ENCODE peak calls at places on chromosomes 16 and 17, in ten cellular contexts. One of them, this sample, is unnamed.

GRCh38 chr17:31919802-31920525 is 16.8 kb upstream of the SUZ12 start:
- DNase-seq in neural progenitor cell: no peak
- DNase-seq in left ventricle myocardium inferior: no peak
- DNase-seq in effector CD4-positive, alpha-beta T cell: no peak
- DNase-seq in effector memory CD8-positive, alpha-beta T cell: no peak
- DNase-seq in activated T-cell treated with anti-CD3 and anti-CD28 coated beads, Interleukin-2, amount 50 U/mL, for 4 hours: no peak
- DNase-seq in activated T-helper 2 cell treated with anti-CD3 and anti-CD28 coated beads, Interferon-gamma antibody, Interleukin-2, Interleukin-4, amounts not matched to agents 10 μg/mL and 5 μg/mL and 100 μg/mL, durations not matched to agents 14 hours and 24 hours and 36 hours: no peak
- DNase-seq in left lung: no peak
- DNase-seq in activated T-helper 1 cell treated with anti-CD3 and anti-CD28 coated beads, Interleukin-2, amount 50 U/mL, for 16 hours: no peak
- DNase-seq in small intestine: no peak
- DNase-seq in this sample: no peak

GRCh38 chr16:69193860-69194259 is 6.9 kb downstream of the SNTB2 start:
- DNase-seq in small intestine: no peak
- DNase-seq in activated T-cell treated with anti-CD3 and anti-CD28 coated beads, Interleukin-2, amount 50 U/mL, for 4 hours: no peak
- DNase-seq in neural progenitor cell: no peak
- DNase-seq in activated T-helper 1 cell treated with anti-CD3 and anti-CD28 coated beads, Interleukin-2, amount 50 U/mL, for 16 hours: no peak
- DNase-seq in left ventricle myocardium inferior: no peak
- DNase-seq in activated T-helper 2 cell treated with anti-CD3 and anti-CD28 coated beads, Interferon-gamma antibody, Interleukin-2, Interleukin-4, amounts not matched to agents 10 μg/mL and 5 μg/mL and 100 μg/mL, durations not matched to agents 14 hours and 24 hours and 36 hours: no peak
- DNase-seq in effector memory CD8-positive, alpha-beta T cell: no peak
- DNase-seq in left lung: no peak
- DNase-seq in effector CD4-positive, alpha-beta T cell: no peak
- DNase-seq in this sample: no peak

GRCh38 chr17:6639014-6639650 is 1.4 kb downstream of the KIAA0753 start:
- DNase-seq in left lung: peak
- DNase-seq in activated T-helper 1 cell treated with anti-CD3 and anti-CD28 coated beads, Interleukin-2, amount 50 U/mL, for 16 hours: no peak
- DNase-seq in left ventricle myocardium inferior: no peak
- DNase-seq in small intestine: no peak
- DNase-seq in effector memory CD8-positive, alpha-beta T cell: no peak
- DNase-seq in neural progenitor cell: no peak
- DNase-seq in activated T-helper 2 cell treated with anti-CD3 and anti-CD28 coated beads, Interferon-gamma antibody, Interleukin-2, Interleukin-4, amounts not matched to agents 10 μg/mL and 5 μg/mL and 100 μg/mL, durations not matched to agents 14 hours and 24 hours and 36 hours: no peak
- DNase-seq in effector CD4-positive, alpha-beta T cell: no peak
- DNase-seq in activated T-cell treated with anti-CD3 and anti-CD28 coated beads, Interleukin-2, amount 50 U/mL, for 4 hours: no peak
- DNase-seq in this sample: no peak

GRCh38 chr17:8275421-8276290 is 12.8 kb upstream of the RANGRF start:
- DNase-seq in activated T-helper 1 cell treated with anti-CD3 and anti-CD28 coated beads, Interleukin-2, amount 50 U/mL, for 16 hours: no peak
- DNase-seq in activated T-cell treated with anti-CD3 and anti-CD28 coated beads, Interleukin-2, amount 50 U/mL, for 4 hours: no peak
- DNase-seq in left ventricle myocardium inferior: no peak
- DNase-seq in small intestine: no peak
- DNase-seq in left lung: peak
- DNase-seq in neural progenitor cell: no peak
- DNase-seq in activated T-helper 2 cell treated with anti-CD3 and anti-CD28 coated beads, Interferon-gamma antibody, Interleukin-2, Interleukin-4, amounts not matched to agents 10 μg/mL and 5 μg/mL and 100 μg/mL, durations not matched to agents 14 hours and 24 hours and 36 hours: no peak
- DNase-seq in effector CD4-positive, alpha-beta T cell: no peak
- DNase-seq in effector memory CD8-positive, alpha-beta T cell: no peak
- DNase-seq in this sample: no peak

GRCh38 chr17:64471440-64471839 is 22.5 kb downstream of the MILR1 start:
- DNase-seq in effector CD4-positive, alpha-beta T cell: no peak
- DNase-seq in neural progenitor cell: no peak
- DNase-seq in effector memory CD8-positive, alpha-beta T cell: no peak
- DNase-seq in left ventricle myocardium inferior: no peak
- DNase-seq in activated T-cell treated with anti-CD3 and anti-CD28 coated beads, Interleukin-2, amount 50 U/mL, for 4 hours: no peak
- DNase-seq in small intestine: no peak
- DNase-seq in activated T-helper 1 cell treated with anti-CD3 and anti-CD28 coated beads, Interleukin-2, amount 50 U/mL, for 16 hours: no peak
- DNase-seq in left lung: no peak
- DNase-seq in activated T-helper 2 cell treated with anti-CD3 and anti-CD28 coated beads, Interferon-gamma antibody, Interleukin-2, Interleukin-4, amounts not matched to agents 10 μg/mL and 5 μg/mL and 100 μg/mL, durations not matched to agents 14 hours and 24 hours and 36 hours: no peak
- DNase-seq in this sample: no peak

GRCh38 chr16:47258874-47259461 is 115.2 kb upstream of the NETO2 start:
- DNase-seq in left lung: no peak
- DNase-seq in effector memory CD8-positive, alpha-beta T cell: no peak
- DNase-seq in activated T-helper 1 cell treated with anti-CD3 and anti-CD28 coated beads, Interleukin-2, amount 50 U/mL, for 16 hours: no peak
- DNase-seq in small intestine: peak
- DNase-seq in activated T-helper 2 cell treated with anti-CD3 and anti-CD28 coated beads, Interferon-gamma antibody, Interleukin-2, Interleukin-4, amounts not matched to agents 10 μg/mL and 5 μg/mL and 100 μg/mL, durations not matched to agents 14 hours and 24 hours and 36 hours: no peak
- DNase-seq in activated T-cell treated with anti-CD3 and anti-CD28 coated beads, Interleukin-2, amount 50 U/mL, for 4 hours: no peak
- DNase-seq in left ventricle myocardium inferior: no peak
- DNase-seq in effector CD4-positive, alpha-beta T cell: no peak
- DNase-seq in neural progenitor cell: peak
- DNase-seq in this sample: no peak

GRCh38 chr16:16861546-16861945 is 482.6 kb downstream of the NPIPA7 start:
- DNase-seq in small intestine: peak
- DNase-seq in left ventricle myocardium inferior: no peak
- DNase-seq in activated T-helper 2 cell treated with anti-CD3 and anti-CD28 coated beads, Interferon-gamma antibody, Interleukin-2, Interleukin-4, amounts not matched to agents 10 μg/mL and 5 μg/mL and 100 μg/mL, durations not matched to agents 14 hours and 24 hours and 36 hours: peak
- DNase-seq in activated T-helper 1 cell treated with anti-CD3 and anti-CD28 coated beads, Interleukin-2, amount 50 U/mL, for 16 hours: no peak
- DNase-seq in activated T-cell treated with anti-CD3 and anti-CD28 coated beads, Interleukin-2, amount 50 U/mL, for 4 hours: peak
- DNase-seq in effector CD4-positive, alpha-beta T cell: peak
- DNase-seq in effector memory CD8-positive, alpha-beta T cell: peak
- DNase-seq in left lung: no peak
- DNase-seq in neural progenitor cell: peak
- DNase-seq in this sample: peak

GRCh38 chr17:40349477-40350409 is 14.8 kb downstream of the GJD3 start:
- DNase-seq in neural progenitor cell: no peak
- DNase-seq in activated T-helper 2 cell treated with anti-CD3 and anti-CD28 coated beads, Interferon-gamma antibody, Interleukin-2, Interleukin-4, amounts not matched to agents 10 μg/mL and 5 μg/mL and 100 μg/mL, durations not matched to agents 14 hours and 24 hours and 36 hours: no peak
- DNase-seq in small intestine: no peak
- DNase-seq in left ventricle myocardium inferior: peak
- DNase-seq in left lung: peak
- DNase-seq in effector memory CD8-positive, alpha-beta T cell: no peak
- DNase-seq in activated T-cell treated with anti-CD3 and anti-CD28 coated beads, Interleukin-2, amount 50 U/mL, for 4 hours: no peak
- DNase-seq in activated T-helper 1 cell treated with anti-CD3 and anti-CD28 coated beads, Interleukin-2, amount 50 U/mL, for 16 hours: no peak
- DNase-seq in effector CD4-positive, alpha-beta T cell: no peak
- DNase-seq in this sample: no peak

GRCh38 chr17:42562845-42563509 is 1.0 kb downstream of the COASY start:
- DNase-seq in activated T-helper 2 cell treated with anti-CD3 and anti-CD28 coated beads, Interferon-gamma antibody, Interleukin-2, Interleukin-4, amounts not matched to agents 10 μg/mL and 5 μg/mL and 100 μg/mL, durations not matched to agents 14 hours and 24 hours and 36 hours: no peak
- DNase-seq in effector CD4-positive, alpha-beta T cell: no peak
- DNase-seq in neural progenitor cell: no peak
- DNase-seq in activated T-cell treated with anti-CD3 and anti-CD28 coated beads, Interleukin-2, amount 50 U/mL, for 4 hours: no peak
- DNase-seq in activated T-helper 1 cell treated with anti-CD3 and anti-CD28 coated beads, Interleukin-2, amount 50 U/mL, for 16 hours: no peak
- DNase-seq in left ventricle myocardium inferior: no peak
- DNase-seq in left lung: no peak
- DNase-seq in effector memory CD8-positive, alpha-beta T cell: no peak
- DNase-seq in small intestine: no peak
- DNase-seq in this sample: no peak

GRCh38 chr16:77290451-77291110 is 91.4 kb downstream of the SYCE1L start:
- DNase-seq in small intestine: no peak
- DNase-seq in left ventricle myocardium inferior: no peak
- DNase-seq in left lung: no peak
- DNase-seq in activated T-helper 1 cell treated with anti-CD3 and anti-CD28 coated beads, Interleukin-2, amount 50 U/mL, for 16 hours: no peak
- DNase-seq in activated T-cell treated with anti-CD3 and anti-CD28 coated beads, Interleukin-2, amount 50 U/mL, for 4 hours: no peak
- DNase-seq in effector CD4-positive, alpha-beta T cell: no peak
- DNase-seq in activated T-helper 2 cell treated with anti-CD3 and anti-CD28 coated beads, Interferon-gamma antibody, Interleukin-2, Interleukin-4, amounts not matched to agents 10 μg/mL and 5 μg/mL and 100 μg/mL, durations not matched to agents 14 hours and 24 hours and 36 hours: no peak
- DNase-seq in neural progenitor cell: no peak
- DNase-seq in effector memory CD8-positive, alpha-beta T cell: no peak
- DNase-seq in this sample: no peak

GRCh38 chr16:1871974-1872635 is at the start of gene MEIOB:
- DNase-seq in effector CD4-positive, alpha-beta T cell: no peak
- DNase-seq in left ventricle myocardium inferior: no peak
- DNase-seq in activated T-helper 2 cell treated with anti-CD3 and anti-CD28 coated beads, Interferon-gamma antibody, Interleukin-2, Interleukin-4, amounts not matched to agents 10 μg/mL and 5 μg/mL and 100 μg/mL, durations not matched to agents 14 hours and 24 hours and 36 hours: peak
- DNase-seq in activated T-cell treated with anti-CD3 and anti-CD28 coated beads, Interleukin-2, amount 50 U/mL, for 4 hours: peak
- DNase-seq in effector memory CD8-positive, alpha-beta T cell: peak
- DNase-seq in left lung: no peak
- DNase-seq in small intestine: peak
- DNase-seq in activated T-helper 1 cell treated with anti-CD3 and anti-CD28 coated beads, Interleukin-2, amount 50 U/mL, for 16 hours: peak
- DNase-seq in neural progenitor cell: peak
- DNase-seq in this sample: peak

GRCh38 chr16:14303182-14303618 is 232.1 kb downstream of the MRTFB start:
- DNase-seq in activated T-helper 1 cell treated with anti-CD3 and anti-CD28 coated beads, Interleukin-2, amount 50 U/mL, for 16 hours: no peak
- DNase-seq in activated T-cell treated with anti-CD3 and anti-CD28 coated beads, Interleukin-2, amount 50 U/mL, for 4 hours: no peak
- DNase-seq in left ventricle myocardium inferior: no peak
- DNase-seq in activated T-helper 2 cell treated with anti-CD3 and anti-CD28 coated beads, Interferon-gamma antibody, Interleukin-2, Interleukin-4, amounts not matched to agents 10 μg/mL and 5 μg/mL and 100 μg/mL, durations not matched to agents 14 hours and 24 hours and 36 hours: no peak
- DNase-seq in effector memory CD8-positive, alpha-beta T cell: no peak
- DNase-seq in effector CD4-positive, alpha-beta T cell: no peak
- DNase-seq in neural progenitor cell: peak
- DNase-seq in left lung: no peak
- DNase-seq in small intestine: no peak
- DNase-seq in this sample: no peak